ENCODE peak calls at places on chromosomes 16 and 17, in five cellular contexts. One of them, this sample, is unnamed.

GRCh38 chr17:34499576-34499975 is 79.8 kb upstream of the TMEM132E start:
- DNase-seq in ovary: no peak
- DNase-seq in spleen: no peak
- DNase-seq in IMR-90: peak
- DNase-seq in ascending aorta: no peak
- DNase-seq in this sample: no peak

GRCh38 chr16:21088646-21089538 is 61.8 kb downstream of the DNAH3 start:
- DNase-seq in ovary: no peak
- DNase-seq in spleen: no peak
- DNase-seq in IMR-90: peak
- DNase-seq in ascending aorta: no peak
- DNase-seq in this sample: peak

GRCh38 chr17:77786740-77787505 is 171.6 kb upstream of the TNRC6C start:
- DNase-seq in ovary: no peak
- DNase-seq in spleen: no peak
- DNase-seq in IMR-90: no peak
- DNase-seq in ascending aorta: no peak
- DNase-seq in this sample: no peak

GRCh38 chr17:49696233-49696761 is 11.5 kb downstream of the SLC35B1 start:
- DNase-seq in ovary: no peak
- DNase-seq in spleen: peak
- DNase-seq in IMR-90: peak
- DNase-seq in ascending aorta: no peak
- DNase-seq in this sample: no peak

GRCh38 chr16:15952265-15952711 is 2.9 kb downstream of the ABCC1 start:
- DNase-seq in ovary: no peak
- DNase-seq in spleen: no peak
- DNase-seq in IMR-90: no peak
- DNase-seq in ascending aorta: no peak
- DNase-seq in this sample: no peak

GRCh38 chr17:48074322-48075054 is 26.3 kb downstream of the NFE2L1 start:
- DNase-seq in ovary: peak
- DNase-seq in spleen: peak
- DNase-seq in IMR-90: peak
- DNase-seq in ascending aorta: no peak
- DNase-seq in this sample: peak

GRCh38 chr16:1333149-1333812 is at the start of gene BAIAP3:
- DNase-seq in ovary: no peak
- DNase-seq in spleen: peak
- DNase-seq in IMR-90: no peak
- DNase-seq in ascending aorta: no peak
- DNase-seq in this sample: no peak

GRCh38 chr17:15463363-15463762 is 4.1 kb downstream of the CDRT4 start:
- DNase-seq in ovary: peak
- DNase-seq in spleen: no peak
- DNase-seq in IMR-90: peak
- DNase-seq in ascending aorta: no peak
- DNase-seq in this sample: peak

GRCh38 chr17:65684631-65685030 is 123.2 kb upstream of the AXIN2 start:
- DNase-seq in ovary: no peak
- DNase-seq in spleen: no peak
- DNase-seq in IMR-90: peak
- DNase-seq in ascending aorta: no peak
- DNase-seq in this sample: no peak

GRCh38 chr16:87780385-87780989 is 14.7 kb upstream of the KLHDC4 start:
- DNase-seq in ovary: no peak
- DNase-seq in spleen: no peak
- DNase-seq in IMR-90: peak
- DNase-seq in ascending aorta: no peak
- DNase-seq in this sample: no peak

GRCh38 chr17:34579017-34579946 is at the start of gene TMEM132E:
- DNase-seq in ovary: peak
- DNase-seq in spleen: no peak
- DNase-seq in IMR-90: peak
- DNase-seq in ascending aorta: no peak
- DNase-seq in this sample: no peak

GRCh38 chr17:52158450-52159042 is at the start of gene CA10:
- DNase-seq in ovary: no peak
- DNase-seq in spleen: no peak
- DNase-seq in IMR-90: no peak
- DNase-seq in ascending aorta: no peak
- DNase-seq in this sample: no peak

GRCh38 chr16:72962347-72962746 is 85.6 kb downstream of the ZFHX3 start:
- DNase-seq in ovary: no peak
- DNase-seq in spleen: no peak
- DNase-seq in IMR-90: no peak
- DNase-seq in ascending aorta: no peak
- DNase-seq in this sample: no peak

GRCh38 chr16:10093564-10093963 is 88.7 kb downstream of the GRIN2A start:
- DNase-seq in ovary: no peak
- DNase-seq in spleen: no peak
- DNase-seq in IMR-90: no peak
- DNase-seq in ascending aorta: no peak
- DNase-seq in this sample: no peak

GRCh38 chr16:4755687-4756086 is 11.3 kb downstream of the ZNF500 start:
- DNase-seq in ovary: no peak
- DNase-seq in spleen: no peak
- DNase-seq in IMR-90: no peak
- DNase-seq in ascending aorta: no peak
- DNase-seq in this sample: no peak

GRCh38 chr17:73231363-73231762 is 30.3 kb downstream of the CPSF4L start:
- DNase-seq in ovary: peak
- DNase-seq in spleen: no peak
- DNase-seq in IMR-90: peak
- DNase-seq in ascending aorta: no peak
- DNase-seq in this sample: peak

GRCh38 chr16:86775401-86775985 is 197.1 kb downstream of the FOXL1 start:
- DNase-seq in ovary: no peak
- DNase-seq in spleen: no peak
- DNase-seq in IMR-90: peak
- DNase-seq in ascending aorta: no peak
- DNase-seq in this sample: no peak

GRCh38 chr17:36755586-36755985 is 154.2 kb downstream of the MRM1 start:
- DNase-seq in ovary: no peak
- DNase-seq in spleen: peak
- DNase-seq in IMR-90: no peak
- DNase-seq in ascending aorta: no peak
- DNase-seq in this sample: no peak

GRCh38 chr16:76947694-76948093 is 243.3 kb upstream of the MON1B start:
- DNase-seq in ovary: no peak
- DNase-seq in spleen: no peak
- DNase-seq in IMR-90: no peak
- DNase-seq in ascending aorta: no peak
- DNase-seq in this sample: no peak

GRCh38 chr16:89656435-89657121 is 930 bp downstream of the CHMP1A start:
- DNase-seq in ovary: peak
- DNase-seq in spleen: peak
- DNase-seq in IMR-90: no peak
- DNase-seq in ascending aorta: no peak
- DNase-seq in this sample: no peak

GRCh38 chr17:35298639-35299038 is 55.8 kb downstream of the SLFN5 start:
- DNase-seq in ovary: no peak
- DNase-seq in spleen: no peak
- DNase-seq in IMR-90: no peak
- DNase-seq in ascending aorta: no peak
- DNase-seq in this sample: no peak

GRCh38 chr16:89549007-89549700 is 11.3 kb upstream of the RPL13 start:
- DNase-seq in ovary: no peak
- DNase-seq in spleen: no peak
- DNase-seq in IMR-90: no peak
- DNase-seq in ascending aorta: no peak
- DNase-seq in this sample: no peak

GRCh38 chr17:31858647-31859486 is at the start of gene COPRS:
- DNase-seq in ovary: peak
- DNase-seq in spleen: peak
- DNase-seq in IMR-90: peak
- DNase-seq in ascending aorta: peak
- DNase-seq in this sample: peak

GRCh38 chr16:59591480-59591879 is 857.4 kb upstream of the GOT2 start:
- DNase-seq in ovary: no peak
- DNase-seq in spleen: no peak
- DNase-seq in IMR-90: peak
- DNase-seq in ascending aorta: no peak
- DNase-seq in this sample: peak

GRCh38 chr17:33964344-33964979 is 290.6 kb upstream of the CCL2 start:
- DNase-seq in ovary: no peak
- DNase-seq in spleen: no peak
- DNase-seq in IMR-90: no peak
- DNase-seq in ascending aorta: no peak
- DNase-seq in this sample: no peak

GRCh38 chr17:59830846-59831486 is 61.8 kb downstream of the TUBD1 start:
- DNase-seq in ovary: no peak
- DNase-seq in spleen: no peak
- DNase-seq in IMR-90: no peak
- DNase-seq in ascending aorta: no peak
- DNase-seq in this sample: no peak

DNA sequence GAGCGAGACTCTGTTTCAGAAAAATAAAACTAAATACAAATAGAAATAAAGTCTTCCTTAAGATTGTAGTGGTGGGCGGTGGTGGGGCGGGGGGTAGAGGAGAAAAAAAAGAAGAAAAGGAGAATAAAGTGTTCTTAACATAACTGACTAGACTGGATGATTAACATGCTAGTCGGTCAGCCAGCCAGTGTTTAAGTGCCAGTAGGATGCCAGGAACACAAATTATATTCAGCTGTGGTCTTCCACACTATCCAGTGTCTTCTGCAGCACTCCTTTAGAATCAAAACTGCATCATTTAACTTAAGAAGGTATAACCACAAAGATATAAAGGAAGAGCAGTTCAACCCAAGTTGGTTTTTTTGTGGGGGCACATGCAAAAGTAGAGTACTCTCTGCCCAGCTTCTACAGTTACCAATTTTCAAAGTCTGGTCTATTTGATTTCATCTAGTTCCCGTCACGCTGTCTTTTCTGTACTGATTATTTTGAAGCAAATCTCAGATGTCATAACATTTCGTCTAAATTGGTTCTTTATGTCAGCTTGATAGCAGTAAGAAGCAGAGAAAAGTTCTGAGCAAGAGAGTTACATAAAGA is 15.8 kb downstream of the HEATR3 start:
- DNase-seq in ovary: no peak
- DNase-seq in spleen: no peak
- DNase-seq in IMR-90: no peak
- DNase-seq in ascending aorta: no peak
- DNase-seq in this sample: no peak
- TF ChIP-seq CTCF in ovary: no peak
- TF ChIP-seq CTCF in spleen: no peak
- TF ChIP-seq CTCF in IMR-90: no peak
- TF ChIP-seq CTCF in ascending aorta: no peak
- TF ChIP-seq CTCF in this sample: no peak

GRCh38 chr16:82627811-82628339 is 1.1 kb downstream of the CDH13 start:
- DNase-seq in ovary: no peak
- DNase-seq in spleen: no peak
- DNase-seq in IMR-90: peak
- DNase-seq in ascending aorta: no peak
- DNase-seq in this sample: peak
- TF ChIP-seq CTCF in ovary: no peak
- TF ChIP-seq CTCF in spleen: no peak
- TF ChIP-seq CTCF in IMR-90: no peak
- TF ChIP-seq CTCF in ascending aorta: no peak
- TF ChIP-seq CTCF in this sample: no peak

GRCh38 chr16:67719048-67719777 is at the start of gene GFOD2:
- DNase-seq in ovary: peak
- DNase-seq in spleen: peak
- DNase-seq in IMR-90: peak
- DNase-seq in ascending aorta: peak
- DNase-seq in this sample: peak
- TF ChIP-seq CTCF in ovary: no peak
- TF ChIP-seq CTCF in spleen: no peak
- TF ChIP-seq CTCF in IMR-90: no peak
- TF ChIP-seq CTCF in ascending aorta: no peak
- TF ChIP-seq CTCF in this sample: peak

DNA sequence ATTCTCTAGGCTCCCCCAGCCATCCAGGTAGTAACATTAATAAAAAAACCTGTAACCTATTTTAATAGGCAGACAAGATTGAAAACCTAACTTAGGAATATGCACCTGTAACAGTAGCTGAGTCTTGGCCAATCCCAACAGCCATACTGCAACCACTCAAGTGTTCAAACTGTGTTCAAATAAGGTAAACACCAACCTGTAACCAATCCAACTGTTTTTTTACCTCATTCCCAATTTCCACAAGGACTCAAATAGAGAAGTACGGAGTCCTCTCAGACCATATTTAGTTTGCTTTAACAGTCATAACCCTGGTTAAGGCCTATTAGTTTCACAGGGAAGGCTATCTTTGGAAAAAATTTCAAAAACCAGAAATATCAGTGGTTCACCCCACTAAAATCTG is 40.4 kb upstream of the NOS2 start:
- DNase-seq in ovary: no peak
- DNase-seq in spleen: no peak
- DNase-seq in IMR-90: no peak
- DNase-seq in ascending aorta: no peak
- DNase-seq in this sample: no peak
- TF ChIP-seq CTCF in ovary: no peak
- TF ChIP-seq CTCF in spleen: no peak
- TF ChIP-seq CTCF in IMR-90: no peak
- TF ChIP-seq CTCF in ascending aorta: no peak
- TF ChIP-seq CTCF in this sample: no peak

This sample was measured in HFFc6.